ENCODE peak calls at places on chromosome 12, in four cellular contexts. T is HepG2, B is GM12878, F is K562. V is an unnamed sample.

GRCh38 chr12:122227341-122227740 is 1.5 kb upstream of the DIABLO start:
- DNase-seq in B (no peak), T (no peak), F (no peak), V (no peak)

GRCh38 chr12:123105427-123105826 is 45.5 kb downstream of the PITPNM2 start:
- DNase-seq in B (no peak), F (no peak), T (no peak), V (no peak)

GRCh38 chr12:53751336-53752191 is at the start of gene CISTR:
- DNase-seq in T (no peak), B (no peak), F (peak), V (no peak)

GRCh38 chr12:46677749-46678148 is 148.0 kb downstream of the SLC38A4 start:
- DNase-seq in B (no peak), T (peak), F (no peak), V (no peak)

GRCh38 chr12:55703976-55704761 is 3.5 kb downstream of the ITGA7 start:
- DNase-seq in T (no peak), B (no peak), F (no peak), V (no peak)

GRCh38 chr12:47576256-47576655 is 129.6 kb downstream of the RPAP3 start:
- DNase-seq in F (peak), T (no peak), B (no peak), V (no peak)

GRCh38 chr12:4444031-4444430 is 1.6 kb downstream of the FGF6 start:
- DNase-seq in B (no peak), F (no peak), T (no peak), V (no peak)

GRCh38 chr12:123938679-123939480 is 33.8 kb downstream of the CCDC92 start:
- DNase-seq in F (peak), B (no peak), T (no peak), V (peak)

GRCh38 chr12:57475271-57476161 is 4.2 kb downstream of the ARHGAP9 start:
- DNase-seq in B (no peak), F (no peak), T (no peak), V (no peak)

GRCh38 chr12:132169376-132169775 is 25.1 kb downstream of the NOC4L start:
- DNase-seq in T (no peak), F (no peak), B (no peak), V (no peak)

GRCh38 chr12:65123435-65124063 is 2.4 kb upstream of the WIF1 start:
- DNase-seq in T (peak), F (no peak), B (peak), V (peak)

GRCh38 chr12:128098725-128099124 is 168.2 kb upstream of the TMEM132C start:
- DNase-seq in B (no peak), T (no peak), F (no peak), V (no peak)

GRCh38 chr12:45878630-45879255 is 111.6 kb downstream of the SCAF11 start:
- DNase-seq in F (no peak), B (no peak), T (no peak), V (no peak)

GRCh38 chr12:83793616-83794015 is 1106.9 kb downstream of the TMTC2 start:
- DNase-seq in F (no peak), B (no peak), T (no peak), V (no peak)

GRCh38 chr12:110338754-110339153 is 57.7 kb downstream of the ATP2A2 start:
- DNase-seq in F (peak), B (no peak), T (no peak), V (no peak)

GRCh38 chr12:20716985-20717384 is 21.9 kb downstream of the SLCO1C1 start:
- DNase-seq in B (no peak), F (no peak), T (no peak), V (no peak)

GRCh38 chr12:59548930-59549329 is 46.9 kb upstream of the SLC16A7 start:
- DNase-seq in B (no peak), F (no peak), T (no peak), V (no peak)

GRCh38 chr12:72230589-72230988 is 41.6 kb upstream of the TRHDE start:
- DNase-seq in B (no peak), F (no peak), T (no peak), V (no peak)

GRCh38 chr12:26798013-26798412 is 35.0 kb downstream of the ITPR2 start:
- DNase-seq in T (no peak), F (no peak), B (peak), V (no peak)

GRCh38 chr12:88145567-88146347 is 3.6 kb downstream of the TMTC3 start:
- DNase-seq in F (no peak), T (no peak), B (no peak), V (no peak)

GRCh38 chr12:6535960-6536847 is 1.9 kb downstream of the GAPDH start:
- DNase-seq in B (no peak), T (peak), F (no peak), V (no peak)

GRCh38 chr12:3597526-3598210 is 106.7 kb downstream of the PRMT8 start:
- DNase-seq in T (no peak), B (no peak), F (no peak), V (no peak)

GRCh38 chr12:98983647-98984046 is 338.6 kb downstream of the APAF1 start:
- DNase-seq in F (no peak), T (no peak), B (no peak), V (no peak)

GRCh38 chr12:41709463-41710285 is 435.0 kb downstream of the GXYLT1 start:
- DNase-seq in F (no peak), B (no peak), T (no peak), V (no peak)

GRCh38 chr12:26833692-26834168 is 736 bp upstream of the ITPR2 start:
- DNase-seq in T (no peak), F (no peak), B (no peak), V (peak)

GRCh38 chr12:108306014-108306501 is 33.1 kb downstream of the CMKLR1 start:
- DNase-seq in B (no peak), F (no peak), T (no peak), V (no peak)

GRCh38 chr12:93231938-93232337 is 145.8 kb upstream of the NUDT4 start:
- DNase-seq in B (no peak), F (no peak), T (no peak), V (no peak)

GRCh38 chr12:45566257-45566656 is 163.2 kb upstream of the ARID2 start:
- DNase-seq in B (no peak), T (no peak), F (no peak), V (no peak)

GRCh38 chr12:59119676-59120075 is 199.4 kb upstream of the LRIG3 start:
- DNase-seq in F (no peak), B (no peak), T (no peak), V (no peak)

GRCh38 chr12:91204416-91204815 is 21.8 kb upstream of the DCN start:
- DNase-seq in T (no peak), F (no peak), B (no peak), V (no peak)

GRCh38 chr12:108214486-108214885 is 85.4 kb downstream of the WSCD2 start:
- DNase-seq in B (no peak), T (peak), F (peak), V (peak)

GRCh38 chr12:123115409-123116111 is 35.3 kb downstream of the PITPNM2 start:
- DNase-seq in T (no peak), F (no peak), B (peak), V (no peak)

GRCh38 chr12:6276936-6277615 is 33.4 kb upstream of the PLEKHG6 start:
- DNase-seq in T (no peak), F (no peak), B (no peak), V (no peak)

GRCh38 chr12:55736076-55736475 is 6.8 kb upstream of the GDF11 start:
- DNase-seq in F (no peak), T (no peak), B (no peak), V (no peak)

GRCh38 chr12:50647479-50647878 is 116.4 kb upstream of the ATF1 start:
- DNase-seq in T (peak), F (no peak), B (no peak), V (no peak)

GRCh38 chr12:121806556-121807308 is 2.9 kb downstream of the SETD1B start:
- DNase-seq in B (no peak), T (no peak), F (no peak), V (no peak)

GRCh38 chr12:89756638-89757321 is 48.1 kb upstream of the ATP2B1 start:
- DNase-seq in B (peak), T (peak), F (peak), V (no peak)

GRCh38 chr12:3603576-3603975 is 112.6 kb downstream of the PRMT8 start:
- DNase-seq in T (no peak), B (no peak), F (no peak), V (no peak)

GRCh38 chr12:11622774-11623375 is 26.6 kb upstream of the ETV6 start:
- DNase-seq in F (no peak), B (peak), T (no peak), V (no peak)
- TF ChIP-seq BHLHE40 in F (no peak), B (no peak), T (no peak), V (no peak)

GRCh38 chr12:120742207-120742536 is 16.5 kb downstream of the ACADS start:
- DNase-seq in T (no peak), B (no peak), F (no peak), V (no peak)
- TF ChIP-seq TARDBP in T (no peak), B (no peak), F (no peak), V (no peak)

DNA sequence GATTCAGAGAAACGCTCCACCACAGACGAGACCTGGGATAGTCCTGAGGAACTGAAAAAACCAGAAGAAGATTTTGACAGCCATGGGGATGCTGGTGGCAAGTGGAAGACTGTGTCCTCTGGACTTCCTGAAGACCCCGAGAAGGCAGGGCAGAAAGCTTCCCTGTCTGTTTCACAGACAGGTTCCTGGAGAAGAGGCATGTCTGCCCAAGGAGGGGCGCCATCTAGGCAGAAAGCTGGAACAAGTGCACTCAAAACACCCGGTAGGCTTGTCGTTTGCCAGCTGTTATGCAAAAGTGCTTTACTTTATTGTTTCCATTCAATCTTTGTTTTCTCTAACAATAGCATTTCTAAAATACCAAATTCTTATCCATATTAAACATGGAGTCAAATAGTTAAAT is 287.3 kb downstream of the NAV3 start:
- DNase-seq in T (no peak), F (no peak), B (no peak), V (peak)
- TF ChIP-seq BHLHE40 in T (no peak), F (no peak), B (no peak), V (no peak)

DNA sequence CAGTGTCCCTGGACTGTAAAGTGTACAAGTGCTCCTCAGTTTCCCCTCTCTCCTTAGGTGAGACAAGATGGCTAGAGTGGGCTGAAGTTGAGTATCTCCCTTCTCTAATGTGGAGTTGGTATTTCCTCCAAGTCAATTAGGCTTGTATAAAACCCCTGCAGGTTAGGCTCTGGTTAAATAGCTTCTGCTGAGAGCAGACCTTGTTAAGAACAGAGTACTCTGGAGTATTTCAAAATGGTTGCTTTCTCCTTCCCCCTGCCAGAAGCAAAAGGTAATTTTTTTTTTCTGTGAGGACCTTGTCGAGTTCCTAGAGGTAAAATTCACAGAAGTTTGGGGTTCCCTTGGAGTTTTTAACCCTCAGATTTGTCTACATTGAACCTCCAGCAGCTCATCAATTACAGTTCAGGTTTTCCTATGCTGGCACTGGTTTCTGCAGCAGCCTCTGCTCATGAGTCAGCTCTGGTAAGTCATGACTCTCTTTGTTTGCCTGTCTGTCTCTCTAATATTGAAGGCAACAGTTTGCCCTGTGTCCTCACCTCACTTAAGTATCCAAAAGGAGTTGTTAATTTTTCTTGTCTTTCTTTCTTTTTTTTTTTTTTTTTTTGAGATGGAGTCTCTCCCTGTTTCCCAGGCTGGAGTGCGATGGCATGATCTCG is 27.8 kb upstream of the GLIPR1 start:
- DNase-seq in B (no peak), T (no peak), F (no peak), V (no peak)
- TF ChIP-seq TARDBP in B (no peak), T (no peak), F (no peak), V (no peak)

GRCh38 chr12:67853204-67853603 is 136.0 kb upstream of the IFNG-AS1 start:
- DNase-seq in F (no peak), B (no peak), T (no peak), V (no peak)
- TF ChIP-seq BHLHE40 in F (no peak), B (no peak), T (no peak), V (no peak)

DNA sequence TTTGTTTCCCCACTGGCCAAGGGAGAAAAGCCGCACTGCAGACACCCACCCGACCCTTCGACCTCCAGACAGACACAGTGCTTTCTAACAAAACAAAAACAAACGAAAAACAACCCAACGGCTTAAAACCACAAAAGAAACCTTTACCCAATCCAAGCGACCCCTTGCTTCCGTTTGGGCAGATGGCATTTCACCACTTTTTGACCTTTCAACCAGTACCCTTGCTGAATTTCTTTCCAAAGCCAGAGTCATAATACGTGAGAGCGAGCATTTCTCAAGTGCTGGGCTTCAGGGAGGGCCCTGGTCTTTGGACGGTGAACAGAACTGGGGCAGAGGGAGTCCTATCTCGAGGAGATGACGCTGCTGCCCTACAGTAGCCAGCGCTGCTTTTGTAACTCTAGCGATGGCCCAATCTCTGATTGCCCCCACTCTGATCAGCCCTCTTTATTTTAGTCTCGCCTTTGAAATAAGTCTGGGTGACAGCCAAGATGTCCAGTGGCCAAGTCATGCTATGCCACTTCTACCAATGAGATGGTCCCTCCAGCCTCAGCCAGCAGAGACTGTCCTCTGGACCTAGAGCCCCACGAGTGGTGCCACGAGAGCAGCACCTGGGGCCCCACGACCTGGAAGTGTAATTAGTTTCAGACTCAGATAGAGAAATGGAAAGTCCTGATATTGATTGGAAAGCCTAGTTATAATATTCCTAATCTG is 21.9 kb upstream of the ADIPOR2 start:
- DNase-seq in T (peak), B (no peak), F (peak), V (no peak)
- TF ChIP-seq TARDBP in T (peak), B (no peak), F (no peak), V (no peak)

GRCh38 chr12:25689996-25690501 is 137.0 kb upstream of the LMNTD1 start:
- DNase-seq in B (no peak), F (no peak), T (no peak), V (no peak)
- TF ChIP-seq BHLHE40 in B (no peak), F (no peak), T (no peak), V (no peak)

GRCh38 chr12:52508211-52508610 is 12.0 kb downstream of the KRT5 start:
- DNase-seq in F (no peak), B (no peak), T (no peak), V (no peak)
- TF ChIP-seq TARDBP in F (no peak), B (no peak), T (no peak), V (no peak)

DNA sequence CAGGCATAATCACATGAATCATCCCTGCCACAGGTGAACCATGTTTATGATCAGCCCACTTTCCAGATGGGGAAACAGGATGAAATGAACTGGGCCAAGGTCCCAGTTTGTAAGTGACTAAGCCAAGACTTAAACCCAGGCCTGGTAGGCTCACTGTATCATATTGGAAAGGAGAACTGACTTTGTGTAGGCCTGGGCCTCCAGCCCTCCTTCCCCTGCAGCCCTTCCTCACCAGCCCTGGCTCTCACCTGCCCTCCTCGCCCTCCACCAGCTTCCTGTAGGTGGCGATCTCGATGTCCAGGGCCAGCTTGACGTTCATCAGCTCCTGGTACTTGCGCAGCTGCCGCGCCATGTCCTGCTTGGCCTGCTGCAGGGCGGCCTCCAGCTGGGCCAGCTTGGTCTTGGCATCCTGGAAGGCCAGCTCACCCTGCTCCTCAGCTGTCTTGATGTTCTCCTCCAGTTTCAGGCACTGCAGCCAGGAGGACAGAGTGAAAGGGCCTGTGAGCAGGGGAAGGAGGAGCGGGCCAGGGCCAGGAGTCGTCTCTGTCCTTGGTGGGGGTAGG is 19.8 kb downstream of the KRT80 start:
- DNase-seq in B (no peak), F (no peak), T (peak), V (peak)
- TF ChIP-seq BHLHE40 in B (no peak), F (no peak), T (no peak), V (no peak)

V was measured in HEK293T.